ENCODE peak calls at places on chromosome 1, in eight cellular contexts. L is left ventricle myocardium inferior, K is HFF-Myc, O is pancreas, I is GM23338, P is fibroblast of lung, S is AG09309, A is NB4. T is an unnamed sample.

GRCh38 chr1:172429324-172430127 is 9.0 kb downstream of the C1orf105 start:
- DNase-seq in P (peak; percentile 78), A (peak; percentile 70), L (no peak), O (peak; percentile 33), K (peak; percentile 52), I (peak; percentile 81), S (peak; percentile 42), T (peak; percentile 87)

GRCh38 chr1:8061673-8062386 is 35.7 kb upstream of the ERRFI1 start:
- DNase-seq in P (peak; percentile 49), L (no peak), I (no peak), A (no peak), K (no peak), S (no peak), O (no peak), T (peak; percentile 70)

GRCh38 chr1:220808501-220809186 is 21.9 kb downstream of the MTARC1 start:
- DNase-seq in O (no peak), L (no peak), A (no peak), S (no peak), P (no peak), K (no peak), I (no peak), T (no peak)

GRCh38 chr1:164675342-164675904 is 116.4 kb downstream of the PBX1 start:
- DNase-seq in P (no peak), S (no peak), K (no peak), I (no peak), L (no peak), A (no peak), O (no peak), T (no peak)

GRCh38 chr1:246001142-246001812 is 505.8 kb downstream of the SMYD3 start:
- DNase-seq in S (no peak), L (no peak), O (no peak), K (peak; percentile 89), P (peak; percentile 71), I (no peak), A (no peak), T (peak; percentile 78)

GRCh38 chr1:244732846-244733450 is 80.0 kb downstream of the DESI2 start:
- DNase-seq in A (no peak), I (no peak), K (no peak), P (no peak), O (no peak), L (no peak), S (no peak), T (no peak)

GRCh38 chr1:27405074-27405473 is 12.7 kb downstream of the GPR3 start:
- DNase-seq in K (no peak), P (peak; percentile 76), L (peak; percentile 65), S (peak; percentile 45), I (peak; percentile 76), O (no peak), A (no peak), T (peak; percentile 73)

GRCh38 chr1:228087771-228088251 is 5.3 kb downstream of the ARF1 start:
- DNase-seq in L (peak; percentile 26), S (peak; percentile 82), A (peak; percentile 86), K (peak; percentile 64), P (peak; percentile 41), I (no peak), O (no peak), T (peak; percentile 93)

GRCh38 chr1:3858231-3858981 is 1.1 kb downstream of the DFFB start:
- DNase-seq in P (peak; percentile 36), A (peak; percentile 44), K (peak; percentile 10), I (peak; percentile 50), L (no peak), S (peak; percentile 3), O (peak; percentile 43), T (peak; percentile 15)

GRCh38 chr1:3852091-3852490 is 4.9 kb downstream of the CEP104 start:
- DNase-seq in K (no peak), S (no peak), A (no peak), L (no peak), I (no peak), P (no peak), O (no peak), T (no peak)

GRCh38 chr1:3857791-3858129 is 484 bp downstream of the DFFB start:
- DNase-seq in A (no peak), K (no peak), I (peak; percentile 15), O (no peak), P (no peak), S (no peak), L (no peak), T (no peak)

GRCh38 chr1:3852711-3853498 is 4.1 kb downstream of the CEP104 start:
- DNase-seq in P (no peak), S (no peak), L (no peak), O (no peak), A (no peak), I (peak; percentile 14), K (no peak), T (no peak)

DNA sequence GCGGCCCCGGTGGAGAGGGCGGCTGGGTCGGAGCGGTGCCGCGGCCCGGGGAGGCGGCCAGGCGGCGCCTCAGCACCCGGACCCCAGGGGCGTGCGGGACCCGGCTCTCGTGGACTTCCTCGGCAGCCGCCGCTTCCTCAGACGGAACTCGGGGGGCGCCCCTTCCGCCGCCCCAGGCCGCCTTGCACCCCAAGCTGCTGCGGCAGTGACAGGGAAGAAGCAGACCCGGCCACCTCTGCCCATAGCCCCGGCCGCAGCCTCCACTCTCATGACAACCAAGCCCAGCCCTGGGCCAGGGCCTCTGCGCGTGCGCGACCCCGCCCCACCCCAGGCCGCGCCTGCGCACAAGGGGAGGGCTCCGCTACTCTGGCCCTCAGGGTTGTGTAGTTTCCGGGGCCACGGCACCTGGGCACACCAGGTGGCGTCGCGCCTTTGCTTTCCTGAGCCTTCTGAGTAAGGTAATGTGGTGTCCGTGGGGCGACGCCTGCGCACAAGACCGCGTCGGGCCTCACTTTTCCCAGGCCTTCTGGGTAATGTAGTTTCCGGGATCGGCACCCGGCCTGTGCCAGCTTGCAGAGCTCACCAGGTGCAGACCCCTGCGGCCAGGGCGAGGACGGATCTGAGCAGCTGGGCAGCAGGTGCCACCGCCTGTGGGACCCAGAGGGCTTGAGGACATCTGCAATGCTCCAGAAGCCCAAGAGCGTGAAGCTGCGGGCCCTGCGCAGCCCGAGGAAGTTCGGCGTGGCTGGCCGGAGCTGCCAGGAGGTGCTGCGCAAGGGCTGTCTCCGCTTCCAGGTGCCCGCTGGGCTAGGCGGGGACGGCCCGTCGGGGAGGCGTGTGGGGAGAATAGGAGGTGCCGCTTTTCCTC is at the start of the genes CEP104 and DFFB:
- DNase-seq in K (peak; percentile 46), P (peak; percentile 78), A (peak; percentile 89), O (peak; percentile 99), S (peak; percentile 14), I (peak; percentile 98), L (peak; percentile 90), T (peak; percentile 71)
- TF ChIP-seq CTCF in K (no peak), P (no peak), A (no peak), O (no peak), S (peak; percentile 4), I (peak; percentile 58), L (no peak), T (no peak)

GRCh38 chr1:226365166-226365565 is 42.7 kb downstream of the PARP1 start:
- DNase-seq in O (no peak), A (no peak), I (no peak), K (no peak), L (no peak), P (no peak), S (no peak), T (no peak)

GRCh38 chr1:226362891-226363447 is 44.9 kb downstream of the PARP1 start:
- DNase-seq in O (no peak), L (no peak), A (no peak), P (no peak), I (no peak), K (no peak), S (no peak), T (no peak)

GRCh38 chr1:226365831-226366231 is 42.1 kb downstream of the PARP1 start:
- DNase-seq in I (no peak), S (no peak), L (no peak), O (no peak), A (no peak), P (peak; percentile 51), K (no peak), T (peak; percentile 16)

GRCh38 chr1:226362346-226362745 is 45.5 kb downstream of the PARP1 start:
- DNase-seq in O (no peak), A (no peak), K (no peak), P (no peak), S (no peak), I (no peak), L (no peak), T (no peak)

DNA sequence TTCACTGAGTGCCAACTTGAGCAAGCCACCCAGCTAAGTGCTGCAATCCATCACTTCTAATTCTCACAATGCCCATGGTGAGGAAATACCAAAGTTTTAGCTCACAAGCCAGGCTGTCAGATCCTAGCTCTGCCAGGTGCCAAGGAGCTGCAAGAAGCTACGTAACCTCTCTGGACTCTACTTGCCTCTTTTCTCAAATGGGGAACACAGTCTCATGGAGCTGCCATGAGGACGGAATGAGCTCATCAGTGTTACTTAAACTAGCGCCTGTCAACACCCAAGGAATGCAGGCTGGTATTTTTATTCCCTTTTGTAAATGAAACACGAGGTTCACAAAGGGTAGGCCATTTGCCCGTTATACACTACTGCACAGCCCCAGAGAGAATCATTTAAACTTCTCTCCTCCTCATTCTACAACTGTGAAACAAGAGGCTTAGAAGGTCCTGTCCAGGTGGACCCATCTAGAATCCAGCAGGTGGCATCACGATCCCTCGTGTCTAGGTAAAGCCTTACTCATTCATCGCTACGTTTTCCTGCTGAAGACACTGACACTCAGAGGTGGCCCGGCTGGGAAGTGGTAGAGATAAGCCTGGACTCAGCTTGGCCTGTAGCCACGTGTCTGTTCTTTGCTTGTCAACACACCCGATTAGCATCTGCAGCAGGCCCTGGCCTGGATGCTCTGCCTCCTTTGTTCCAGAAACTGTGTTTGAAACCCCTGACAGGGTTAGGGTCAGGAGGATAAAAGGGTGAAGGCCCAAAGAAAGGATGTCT is 43.6 kb downstream of the PARP1 start:
- DNase-seq in A (no peak), S (no peak), I (no peak), O (no peak), L (peak; percentile 64), P (peak; percentile 23), K (no peak), T (no peak)
- TF ChIP-seq CTCF in A (no peak), S (no peak), I (peak; percentile 14), O (no peak), L (peak; percentile 27), P (no peak), K (peak; percentile 1), T (no peak)

GRCh38 chr1:35557611-35558373 is at the start of gene NCDN:
- DNase-seq in K (peak; percentile 90), A (peak; percentile 99), S (peak; percentile 88), O (peak; percentile 96), L (peak; percentile 98), P (peak; percentile 97), I (peak; percentile 98), T (peak; percentile 95)
- TF ChIP-seq CTCF in K (no peak), A (no peak), S (no peak), O (no peak), L (no peak), P (no peak), I (no peak), T (no peak)

GRCh38 chr1:53998223-53998622 is 19.8 kb downstream of the LDLRAD1 start:
- DNase-seq in I (no peak), L (no peak), A (no peak), K (no peak), P (no peak), O (no peak), S (no peak), T (no peak)

GRCh38 chr1:53986458-53986857 is 31.5 kb downstream of the LDLRAD1 start:
- DNase-seq in S (no peak), A (no peak), O (no peak), P (no peak), K (no peak), I (no peak), L (no peak), T (no peak)

GRCh38 chr1:53987880-53988279 is 30.1 kb downstream of the LDLRAD1 start:
- DNase-seq in I (no peak), S (no peak), P (peak; percentile 8), K (no peak), O (no peak), A (no peak), L (no peak), T (peak; percentile 36)

GRCh38 chr1:53995683-53996082 is 22.3 kb downstream of the LDLRAD1 start:
- DNase-seq in K (no peak), O (no peak), P (no peak), I (no peak), A (no peak), L (no peak), S (no peak), T (no peak)

GRCh38 chr1:53992085-53992874 is 25.7 kb downstream of the LDLRAD1 start:
- DNase-seq in I (peak; percentile 43), O (no peak), A (no peak), S (no peak), K (no peak), L (no peak), P (no peak), T (peak; percentile 7)
- TF ChIP-seq CTCF in I (peak; percentile 65), O (no peak), A (no peak), S (peak; percentile 34), K (peak; percentile 39), L (peak; percentile 50), P (no peak), T (peak; percentile 33)

T was measured in fibroblast of the aortic adventitia.